ENCODE peak calls at places on chromosomes 4 and X, in four cellular contexts. T is stimulated activated CD4-positive, alpha-beta T cell treated with anti-CD3 and anti-CD28 coated beads, Interleukin-4, amount 100 ng/mL, for 1 hour; V is nephron progenitor cell; Y is ELF-1. U is an unnamed sample.

GRCh38 chr4:67320645-67321044 is 224.7 kb downstream of the CENPC start:
- DNase-seq in T (no peak), V (no peak), Y (no peak), U (no peak)

GRCh38 chr4:114349543-114350175 is 248.9 kb upstream of the UGT8 start:
- DNase-seq in T (no peak), V (no peak), Y (no peak), U (no peak)

GRCh38 chr4:82043081-82043808 is 330.5 kb downstream of the HNRNPD start:
- DNase-seq in T (no peak), V (peak), Y (peak), U (no peak)

GRCh38 chr4:168388890-168389289 is 70.3 kb upstream of the DDX60 start:
- DNase-seq in T (no peak), V (no peak), Y (no peak), U (no peak)

GRCh38 chr4:109033993-109034392 is 268.5 kb downstream of the COL25A1 start:
- DNase-seq in T (no peak), V (no peak), Y (no peak), U (no peak)

GRCh38 chr4:144300616-144301015 is 160.1 kb upstream of the GYPA start:
- DNase-seq in T (no peak), V (no peak), Y (peak), U (no peak)

GRCh38 chr4:147828361-147828760 is 96.5 kb downstream of the ARHGAP10 start:
- DNase-seq in T (no peak), V (no peak), Y (no peak), U (no peak)

GRCh38 chrX:153657161-153657560 is 10.2 kb downstream of the DUSP9 start:
- DNase-seq in T (no peak), V (no peak), Y (no peak), U (no peak)

GRCh38 chr4:106671711-106672110 is 303.1 kb upstream of the GIMD1 start:
- DNase-seq in T (no peak), V (no peak), Y (no peak), U (no peak)